ENCODE peak calls at places on chromosomes 1 and 21, in four cellular contexts. R, C, W and V are unnamed samples.
A peak's percentile ranks its signal among the peaks of the same experiment; 100 is the strongest.

GRCh38 chr1:27724961-27725373 is 794 bp upstream of the FAM76A start:
- DNase-seq in R (no peak), W (no peak), C (peak; percentile 68), V (peak; percentile 32)

GRCh38 chr21:43276811-43277210 is 108.0 kb downstream of the CRYAA start:
- DNase-seq in R (no peak), W (no peak), C (no peak), V (no peak)

GRCh38 chr1:151007853-151008243 is 401 bp upstream of the PRUNE1 start:
- DNase-seq in R (no peak), C (no peak), W (no peak), V (no peak)

GRCh38 chr21:37006521-37007291 is at the start of gene RIPPLY3:
- DNase-seq in R (no peak), C (no peak), W (no peak), V (no peak)

GRCh38 chr21:46171996-46172862 is 12.0 kb downstream of the SPATC1L start:
- DNase-seq in R (no peak), C (no peak), W (no peak), V (no peak)

GRCh38 chr1:36589006-36589405 is 106.3 kb upstream of the CSF3R start:
- DNase-seq in C (no peak), W (no peak), R (no peak), V (no peak)

GRCh38 chr1:3905266-3905952 is 5.3 kb upstream of the C1orf174 start:
- DNase-seq in W (no peak), C (no peak), R (no peak), V (no peak)

GRCh38 chr1:94792473-94792875 is 27.7 kb upstream of the SLC44A3 start:
- DNase-seq in W (peak; percentile 45), C (no peak), R (no peak), V (no peak)

GRCh38 chr1:117128323-117129079 is 7.0 kb upstream of the TRIM45 start:
- DNase-seq in R (peak; percentile 22), W (no peak), C (no peak), V (peak; percentile 48)

GRCh38 chr1:183699643-183700160 is 46.6 kb upstream of the APOBEC4 start:
- DNase-seq in W (no peak), R (peak; percentile 63), C (peak; percentile 99), V (no peak)

GRCh38 chr1:32339363-32339978 is 3.4 kb upstream of the MARCKSL1 start:
- DNase-seq in W (no peak), C (no peak), R (no peak), V (no peak)

GRCh38 chr1:49435291-49435690 is 588.5 kb downstream of the AGBL4 start:
- DNase-seq in W (no peak), C (no peak), R (no peak), V (no peak)

GRCh38 chr1:92118826-92119225 is 38.7 kb downstream of the BTBD8 start:
- DNase-seq in R (no peak), C (no peak), W (no peak), V (peak; percentile 8)

GRCh38 chr1:48789903-48790302 is 13.2 kb upstream of the BEND5 start:
- DNase-seq in R (no peak), C (no peak), W (no peak), V (no peak)

GRCh38 chr1:203088441-203088840 is 2.6 kb upstream of the MYOG start:
- DNase-seq in R (no peak), W (no peak), C (no peak), V (no peak)

GRCh38 chr1:177185209-177185608 is 14.5 kb downstream of the BRINP2 start:
- DNase-seq in R (no peak), W (no peak), C (no peak), V (peak; percentile 11)

GRCh38 chr1:18948913-18949688 is 7.4 kb downstream of the IFFO2 start:
- DNase-seq in R (no peak), W (no peak), C (peak; percentile 93), V (no peak)

GRCh38 chr1:125080077-125080476 is 3895.3 kb downstream of the SRGAP2C start:
- DNase-seq in R (no peak), C (no peak), W (no peak), V (no peak)

GRCh38 chr1:32623775-32624174 is 26.6 kb downstream of the ZBTB8OS start:
- DNase-seq in W (no peak), R (no peak), C (no peak), V (no peak)

GRCh38 chr1:151858030-151858746 is 4.7 kb upstream of the THEM5 start:
- DNase-seq in W (no peak), R (no peak), C (no peak), V (no peak)

GRCh38 chr1:18703041-18703621 is 72.5 kb downstream of the PAX7 start:
- DNase-seq in W (no peak), R (peak; percentile 22), C (peak; percentile 10), V (peak; percentile 24)

GRCh38 chr1:37410815-37411214 is 63.6 kb upstream of the ZC3H12A start:
- DNase-seq in R (no peak), W (no peak), C (peak; percentile 9), V (peak; percentile 67)

GRCh38 chr1:67463298-67463960 is 33.2 kb upstream of the SERBP1 start:
- DNase-seq in C (no peak), R (no peak), W (no peak), V (no peak)

GRCh38 chr1:1573843-1574720 is 581 bp downstream of the SSU72 start:
- DNase-seq in R (peak; percentile 47), C (peak; percentile 57), W (no peak), V (peak; percentile 87)

GRCh38 chr1:109650609-109651008 is 5.3 kb upstream of the GSTM4 start:
- DNase-seq in C (no peak), R (no peak), W (no peak), V (no peak)

GRCh38 chr1:44784094-44785026 is 3.6 kb downstream of the BEST4 start:
- DNase-seq in C (peak; percentile 59), R (no peak), W (no peak), V (no peak)

GRCh38 chr1:93681549-93682412 is at the start of gene BCAR3:
- DNase-seq in R (no peak), W (no peak), C (no peak), V (peak; percentile 56)

GRCh38 chr1:2392071-2392442 is 416 bp downstream of the RER1 start:
- DNase-seq in C (no peak), R (peak; percentile 4), W (no peak), V (peak; percentile 82)

GRCh38 chr1:221442056-221442455 is 299.8 kb downstream of the DUSP10 start:
- DNase-seq in W (no peak), R (no peak), C (no peak), V (no peak)

GRCh38 chr1:221437924-221438323 is 304.0 kb downstream of the DUSP10 start:
- DNase-seq in R (no peak), W (no peak), C (no peak), V (no peak)

GRCh38 chr1:221440658-221441057 is 301.2 kb downstream of the DUSP10 start:
- DNase-seq in R (no peak), W (no peak), C (no peak), V (no peak)

GRCh38 chr1:221439008-221439733 is 302.7 kb downstream of the DUSP10 start:
- DNase-seq in C (no peak), R (peak; percentile 42), W (peak; percentile 52), V (no peak)

DNA sequence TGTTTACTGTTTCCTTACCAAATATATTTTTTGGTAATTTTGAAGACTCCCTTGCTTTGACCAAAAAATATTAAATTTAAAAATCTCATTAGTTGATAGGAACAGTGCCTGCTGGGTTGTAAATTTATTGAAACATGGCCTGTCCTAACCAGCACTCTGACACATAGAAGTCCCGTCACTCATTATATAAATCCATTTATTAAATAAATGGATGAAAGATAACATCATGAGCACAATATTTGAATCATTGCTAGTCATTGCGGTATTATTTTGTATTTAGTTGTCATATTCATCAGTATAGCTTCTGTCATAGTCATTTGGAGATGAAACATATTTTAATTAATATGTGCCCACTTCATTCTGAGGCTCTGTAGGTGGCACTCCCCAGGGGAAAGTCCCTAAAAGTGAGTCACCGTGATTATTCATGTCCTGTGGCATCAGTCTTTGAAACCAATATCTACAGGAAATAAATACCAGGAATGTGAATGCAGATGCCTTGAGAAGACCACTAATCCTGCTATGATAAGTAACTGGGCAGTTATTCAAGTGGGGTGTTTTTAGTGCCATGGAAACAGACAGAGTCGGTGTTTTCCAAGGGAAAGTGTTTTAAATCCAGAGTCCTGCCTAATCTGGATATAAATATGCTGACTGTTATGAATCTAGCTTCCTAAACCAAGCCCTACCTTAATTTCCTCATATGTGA is 302.0 kb downstream of the DUSP10 start:
- DNase-seq in C (peak; percentile 6), R (peak; percentile 44), W (no peak), V (no peak)
- TF ChIP-seq POLR2AphosphoS2 in C (no peak), R (no peak), W (no peak), V (no peak)

GRCh38 chr1:159884296-159884695 is 15.7 kb downstream of the CFAP45 start:
- DNase-seq in C (no peak), W (no peak), R (no peak), V (no peak)

GRCh38 chr1:159889821-159890252 is 10.1 kb downstream of the CFAP45 start:
- DNase-seq in W (peak; percentile 67), R (no peak), C (no peak), V (peak; percentile 50)

GRCh38 chr1:159892944-159893343 is 7.0 kb downstream of the CFAP45 start:
- DNase-seq in W (no peak), C (no peak), R (no peak), V (no peak)

GRCh38 chr1:159891275-159892157 is 8.4 kb downstream of the CFAP45 start:
- DNase-seq in C (peak; percentile 65), R (peak; percentile 82), W (peak; percentile 83), V (no peak)

GRCh38 chr1:159889202-159889601 is 10.8 kb downstream of the CFAP45 start:
- DNase-seq in C (no peak), W (no peak), R (no peak), V (no peak)
- H3K4me2 ChIP-seq in C (no peak overlapping the region), W (peak overlapping the region; percentile 75), R (no peak overlapping the region), V (no peak overlapping the region)

DNA sequence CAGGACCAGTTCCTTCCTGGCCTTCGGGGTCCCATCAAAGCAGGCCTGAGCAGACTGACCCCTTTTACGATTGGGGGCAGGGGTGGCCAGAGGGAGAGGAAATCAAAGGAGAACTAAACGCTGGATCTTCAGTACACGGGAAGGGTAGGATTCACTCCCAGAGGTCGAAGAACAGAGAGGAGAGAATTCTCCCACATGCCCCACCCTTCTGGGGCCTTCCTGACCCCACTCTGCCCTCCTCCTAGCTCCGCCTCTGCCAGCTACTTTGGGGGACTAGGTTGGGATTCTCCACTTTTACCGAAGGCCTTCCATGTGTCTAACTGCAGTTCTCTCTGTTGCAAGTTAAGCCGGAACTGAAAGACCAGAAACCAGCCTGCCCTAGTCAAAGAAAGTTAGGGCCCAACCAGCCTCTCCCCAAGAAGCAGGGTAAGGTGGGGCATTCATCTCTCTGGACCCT is 654 bp upstream of the ARHGEF2 start:
- DNase-seq in R (no peak), W (no peak), C (no peak), V (peak; percentile 54)
- TF ChIP-seq POLR2AphosphoS2 in R (no peak), W (no peak), C (no peak), V (no peak)

GRCh38 chr1:171865106-171865505 is 23.8 kb downstream of the DNM3 start:
- DNase-seq in W (no peak), C (no peak), R (no peak), V (no peak)

GRCh38 chr1:171858701-171859100 is 17.4 kb downstream of the DNM3 start:
- DNase-seq in W (no peak), C (no peak), R (no peak), V (no peak)

GRCh38 chr1:171863531-171863930 is 22.2 kb downstream of the DNM3 start:
- DNase-seq in W (no peak), R (no peak), C (no peak), V (no peak)

DNA sequence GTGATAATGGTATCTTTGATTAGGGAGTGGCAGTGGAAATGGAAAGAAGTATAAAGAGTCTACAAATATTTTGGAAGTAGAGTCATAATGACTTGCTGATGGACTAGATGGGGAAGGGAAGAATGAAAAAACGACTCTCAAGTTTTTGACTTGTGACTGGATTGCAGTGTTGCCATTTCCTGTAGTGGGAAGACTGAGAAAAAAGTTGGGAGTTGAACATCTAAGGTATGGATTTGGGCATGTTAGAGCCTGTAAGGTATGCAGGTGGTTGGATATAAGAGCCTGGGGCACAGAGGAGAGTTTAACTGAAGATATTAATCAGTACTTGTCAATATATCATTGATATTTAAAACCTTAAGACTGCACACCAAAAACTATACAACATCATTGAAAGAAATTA is 19.4 kb downstream of the DNM3 start:
- DNase-seq in R (no peak), W (no peak), C (no peak), V (no peak)
- H3K4me2 ChIP-seq in R (no peak overlapping the region), W (no peak overlapping the region), C (no peak overlapping the region), V (no peak overlapping the region)